ENCODE peak calls at places on chromosomes 11 and 22, in nine cellular contexts. V is lung; Q is cardiac fibroblast; F is PC-3; P is bronchial epithelial cell; L is upper lobe of right lung; N is CD8-positive, alpha-beta T cell; K is SK-N-SH; M is AG04450. W is an unnamed sample.

GRCh38 chr22:25060522-25061071 is 108.1 kb downstream of the KIAA1671 start:
- DNase-seq in P (no peak), V (no peak), Q (no peak), F (no peak), M (no peak), K (no peak), N (peak), L (no peak), W (no peak)

GRCh38 chr11:65945941-65946558 is 770 bp downstream of the TSGA10IP start:
- DNase-seq in P (no peak), L (no peak), Q (no peak), V (no peak), N (no peak), M (no peak), K (no peak), F (no peak), W (no peak)

GRCh38 chr11:5923789-5924188 is 18.3 kb upstream of the OR56A3 start:
- DNase-seq in P (peak), F (no peak), N (no peak), L (no peak), Q (peak), K (no peak), V (no peak), M (no peak), W (no peak)

GRCh38 chr22:20956258-20957117 is 10.6 kb upstream of the AIFM3 start:
- DNase-seq in Q (peak), F (peak), L (peak), N (no peak), M (no peak), K (no peak), P (peak), V (no peak), W (peak)

GRCh38 chr11:75277211-75277805 is 36.7 kb downstream of the TPBGL start:
- DNase-seq in L (peak), K (no peak), M (no peak), V (no peak), Q (no peak), N (peak), P (no peak), F (no peak), W (no peak)

GRCh38 chr22:28001171-28001835 is 82.2 kb upstream of the PITPNB start:
- DNase-seq in M (no peak), L (no peak), N (no peak), F (no peak), V (no peak), P (no peak), Q (no peak), K (no peak), W (no peak)

GRCh38 chr22:38850941-38851849 is 7.4 kb upstream of the NPTXR start:
- DNase-seq in L (no peak), M (peak), P (peak), F (peak), K (no peak), V (no peak), Q (peak), N (no peak), W (peak)

GRCh38 chr11:124879229-124879998 is 14.2 kb downstream of the ROBO3 start:
- DNase-seq in L (peak), N (no peak), V (no peak), Q (no peak), P (no peak), K (no peak), F (no peak), M (no peak), W (no peak)

GRCh38 chr11:106088896-106089295 is 11.4 kb downstream of the AASDHPPT start:
- DNase-seq in F (peak), N (no peak), K (no peak), V (no peak), M (no peak), P (peak), Q (no peak), L (no peak), W (no peak)

GRCh38 chr11:106087815-106088435 is 10.5 kb downstream of the AASDHPPT start:
- DNase-seq in N (peak), P (peak), V (no peak), K (peak), Q (peak), M (no peak), F (peak), L (peak), W (peak)

GRCh38 chr11:106091480-106092123 is 14.1 kb downstream of the AASDHPPT start:
- DNase-seq in P (peak), N (no peak), M (peak), Q (peak), K (no peak), F (peak), L (peak), V (no peak), W (peak)

GRCh38 chr11:106086850-106087249 is 9.4 kb downstream of the AASDHPPT start:
- DNase-seq in V (no peak), F (no peak), N (no peak), P (no peak), Q (no peak), L (no peak), K (no peak), M (no peak), W (no peak)

GRCh38 chr11:106092446-106092845 is 15.0 kb downstream of the AASDHPPT start:
- DNase-seq in Q (no peak), K (no peak), F (no peak), M (no peak), L (no peak), V (no peak), N (no peak), P (no peak), W (no peak)
- H3K4me3 ChIP-seq in Q (no peak), K (no peak), F (no peak), M (no peak), L (no peak), V (no peak), N (no peak), P (no peak), W (no peak)

DNA sequence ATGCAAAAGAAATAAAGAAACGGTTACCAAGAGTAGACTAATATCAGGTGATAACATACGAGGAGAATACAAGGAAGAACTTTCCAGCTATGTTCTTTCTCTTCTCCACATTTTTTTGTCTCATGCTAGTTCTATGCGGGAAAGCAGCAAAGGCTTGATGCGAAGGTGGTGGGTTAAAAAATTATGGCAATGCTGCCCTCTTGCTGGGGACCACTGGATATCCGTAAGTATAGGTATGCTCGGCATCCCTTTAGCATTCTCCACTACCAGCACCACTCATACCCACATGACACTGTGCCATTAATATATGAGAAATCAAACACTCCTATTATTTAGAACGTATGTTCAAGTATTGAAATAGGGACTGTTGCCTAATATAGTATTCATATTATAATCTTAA is 776.4 kb downstream of the LRRC4C start:
- DNase-seq in L (no peak), K (no peak), V (no peak), F (no peak), P (no peak), N (no peak), M (no peak), Q (no peak), W (no peak)
- TF ChIP-seq CTCF in L (no peak), K (no peak), V (no peak), F (no peak), P (no peak), N (no peak), M (no peak), Q (no peak), W (no peak)

GRCh38 chr11:86064236-86064803 is 4.6 kb downstream of the PICALM start:
- DNase-seq in P (peak), Q (peak), F (peak), L (no peak), M (no peak), K (no peak), V (no peak), N (no peak), W (no peak)
- H3K4me3 ChIP-seq in P (no peak), Q (peak), F (peak), L (peak), M (no peak), K (peak), V (no peak), N (no peak), W (peak)

DNA sequence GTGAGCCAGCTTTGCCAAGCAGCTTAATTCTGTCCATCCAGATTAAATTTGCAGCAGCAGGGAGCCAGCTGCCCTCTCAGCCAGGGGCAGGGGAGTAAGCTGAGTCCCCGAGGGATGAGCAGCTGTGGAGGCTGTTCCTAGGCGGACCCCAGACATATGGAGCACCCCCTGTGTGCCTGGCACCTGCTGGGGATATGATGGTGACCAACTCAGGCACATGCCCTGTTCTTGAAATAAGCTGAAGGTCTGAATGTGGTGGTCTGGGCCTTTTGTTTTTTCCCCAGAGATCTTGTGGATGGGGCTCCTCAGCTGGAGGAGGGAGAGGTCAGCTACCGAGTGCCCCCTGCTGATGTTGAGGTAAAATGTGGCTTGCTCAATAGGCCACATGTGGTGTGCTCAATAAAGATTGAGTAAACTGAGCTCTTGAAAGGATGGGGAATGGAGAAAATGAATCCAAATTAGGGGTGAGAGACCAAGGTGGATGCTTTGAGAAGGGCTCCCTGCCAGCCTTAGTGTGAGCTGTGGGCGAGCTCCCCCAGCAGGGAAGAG is 103.3 kb upstream of the NNMT start:
- DNase-seq in V (no peak), N (no peak), P (no peak), M (no peak), Q (no peak), F (no peak), L (no peak), K (no peak), W (no peak)
- TF ChIP-seq CTCF in V (no peak), N (no peak), P (no peak), M (no peak), Q (no peak), F (no peak), L (no peak), K (no peak), W (no peak)

GRCh38 chr11:12287009-12287373 is 90.4 kb upstream of the PARVA start:
- DNase-seq in L (no peak), F (peak), Q (peak), V (peak), N (no peak), P (peak), K (peak), M (peak), W (peak)
- H3K4me3 ChIP-seq in L (no peak), F (peak), Q (peak), V (no peak), N (no peak), P (no peak), K (peak), M (peak), W (peak)

GRCh38 chr11:2173761-2174160 is 2.1 kb upstream of the TH start:
- DNase-seq in K (no peak), L (no peak), M (no peak), N (no peak), V (no peak), Q (no peak), F (no peak), P (no peak), W (no peak)

GRCh38 chr11:2171531-2171930 is at the start of gene TH:
- DNase-seq in N (no peak), Q (no peak), F (no peak), V (no peak), L (no peak), K (no peak), M (no peak), P (no peak), W (no peak)

GRCh38 chr11:2174361-2174760 is 2.7 kb upstream of the TH start:
- DNase-seq in F (no peak), L (no peak), M (no peak), V (no peak), P (no peak), K (no peak), Q (no peak), N (no peak), W (no peak)

GRCh38 chr11:2172676-2173075 is 1.1 kb upstream of the TH start:
- DNase-seq in L (no peak), M (no peak), N (no peak), V (no peak), P (no peak), K (no peak), Q (no peak), F (no peak), W (no peak)

DNA sequence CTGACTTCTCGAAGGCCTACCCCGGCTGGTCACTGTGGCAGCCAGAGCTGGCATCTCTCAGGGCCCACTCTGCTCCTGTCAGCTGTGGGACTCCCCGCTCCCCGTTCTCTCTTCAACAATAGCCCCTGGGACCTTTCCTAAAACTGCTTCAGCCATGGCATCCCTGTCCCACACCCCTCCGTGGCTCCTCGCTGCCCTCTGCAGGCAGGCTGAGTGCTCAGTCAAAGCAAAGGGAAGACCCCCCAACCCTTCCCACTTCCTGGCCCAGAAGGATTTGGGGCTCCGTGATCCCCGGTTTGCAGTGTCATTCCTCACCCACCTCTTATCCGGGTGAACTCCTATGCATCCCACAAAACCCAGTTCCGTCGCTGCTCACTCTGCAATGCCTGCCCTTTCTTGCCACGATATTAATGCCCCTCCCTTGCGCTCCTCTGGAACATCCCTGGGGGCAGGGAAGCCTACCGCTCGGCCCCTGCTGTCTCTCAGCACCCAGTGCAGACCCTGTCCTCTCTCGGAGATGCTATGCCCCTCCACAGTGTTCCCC is 1.6 kb upstream of the TH start:
- DNase-seq in L (no peak), Q (no peak), P (no peak), F (peak), V (no peak), M (no peak), K (no peak), N (no peak), W (no peak)
- TF ChIP-seq CTCF in L (no peak), Q (peak), P (peak), F (peak), V (no peak), M (peak), K (no peak), N (no peak), W (peak)

W was measured in fibroblast of pulmonary artery.